ENCODE peak calls at places on chromosomes 13 and 19, in six cellular contexts. N is D341Med, V is NCI-H446, I is psoas muscle, T is amygdala, X is H9. R is an unnamed sample.

GRCh38 chr19:39299832-39300231 is 3.6 kb downstream of the IFNL1 start:
- DNase-seq in I (no peak), N (no peak), X (no peak), T (no peak), V (no peak), R (no peak)

GRCh38 chr19:40713939-40714338 is 2.7 kb downstream of the COQ8B start:
- DNase-seq in X (no peak), I (no peak), T (no peak), N (no peak), V (no peak), R (no peak)

GRCh38 chr19:45558399-45558878 is 26.2 kb downstream of the OPA3 start:
- DNase-seq in X (peak), V (peak), I (no peak), T (no peak), N (peak), R (peak)

GRCh38 chr19:29560313-29561075 is 34.7 kb downstream of the VSTM2B start:
- DNase-seq in T (no peak), V (no peak), X (no peak), N (no peak), I (no peak), R (no peak)

GRCh38 chr19:40813182-40813581 is 14.2 kb downstream of the EGLN2 start:
- DNase-seq in N (no peak), T (no peak), V (no peak), X (no peak), I (peak), R (no peak)

GRCh38 chr19:3125900-3126524 is 9.8 kb upstream of the GNA15 start:
- DNase-seq in V (peak), T (no peak), X (peak), N (peak), I (peak), R (no peak)

GRCh38 chr13:53105881-53106280 is 77.3 kb downstream of the OLFM4 start:
- DNase-seq in X (no peak), N (no peak), T (no peak), I (no peak), V (no peak), R (no peak)

GRCh38 chr13:75347457-75347856 is 134.5 kb downstream of the TBC1D4 start:
- DNase-seq in I (no peak), V (no peak), N (no peak), T (no peak), X (no peak), R (no peak)

GRCh38 chr19:15101479-15102082 is 5.6 kb upstream of the SYDE1 start:
- DNase-seq in V (peak), T (no peak), X (peak), N (peak), I (no peak), R (peak)

GRCh38 chr13:37476874-37477273 is 121.7 kb downstream of the POSTN start:
- DNase-seq in N (peak), X (no peak), I (no peak), T (no peak), V (no peak), R (no peak)

GRCh38 chr13:48532146-48532472 is 771 bp downstream of the RCBTB2 start:
- DNase-seq in T (no peak), X (no peak), N (no peak), I (no peak), V (no peak), R (peak)

GRCh38 chr13:34254366-34254765 is 436.4 kb downstream of the RFC3 start:
- DNase-seq in T (no peak), I (no peak), X (no peak), V (no peak), N (no peak), R (no peak)

R was measured in MV-4-11.